ENCODE peak calls at places on chromosomes 7 and 10, in five cellular contexts. One of them, this sample, is unnamed.

GRCh38 chr10:60801538-60801937 is 23.3 kb downstream of the CDK1 start:
- DNase-seq in astrocyte of the spinal cord: no peak
- DNase-seq in brain microvascular endothelial cell: no peak
- DNase-seq in tibial artery: no peak
- DNase-seq in MCF 10A: no peak
- DNase-seq in this sample: no peak

GRCh38 chr7:27868117-27868516 is 128.2 kb downstream of the TAX1BP1 start:
- DNase-seq in astrocyte of the spinal cord: no peak
- DNase-seq in tibial artery: no peak
- DNase-seq in brain microvascular endothelial cell: peak
- DNase-seq in MCF 10A: peak
- DNase-seq in this sample: no peak

GRCh38 chr7:74083928-74084721 is 521 bp downstream of the LIMK1 start:
- DNase-seq in brain microvascular endothelial cell: no peak
- DNase-seq in tibial artery: peak
- DNase-seq in MCF 10A: peak
- DNase-seq in astrocyte of the spinal cord: peak
- DNase-seq in this sample: no peak

GRCh38 chr10:22453948-22454347 is 108.7 kb downstream of the SPAG6 start:
- DNase-seq in astrocyte of the spinal cord: no peak
- DNase-seq in MCF 10A: no peak
- DNase-seq in brain microvascular endothelial cell: no peak
- DNase-seq in tibial artery: no peak
- DNase-seq in this sample: no peak

GRCh38 chr10:122019414-122019975 is 30.5 kb downstream of the TACC2 start:
- DNase-seq in MCF 10A: peak
- DNase-seq in tibial artery: no peak
- DNase-seq in brain microvascular endothelial cell: no peak
- DNase-seq in astrocyte of the spinal cord: no peak
- DNase-seq in this sample: peak

GRCh38 chr7:25632616-25633015 is 404.3 kb upstream of the NPVF start:
- DNase-seq in astrocyte of the spinal cord: no peak
- DNase-seq in MCF 10A: no peak
- DNase-seq in tibial artery: no peak
- DNase-seq in brain microvascular endothelial cell: no peak
- DNase-seq in this sample: no peak

GRCh38 chr7:111215550-111215949 is 124.6 kb downstream of the LRRN3 start:
- DNase-seq in MCF 10A: no peak
- DNase-seq in tibial artery: no peak
- DNase-seq in brain microvascular endothelial cell: no peak
- DNase-seq in astrocyte of the spinal cord: no peak
- DNase-seq in this sample: no peak

GRCh38 chr7:158394936-158395335 is 192.7 kb downstream of the PTPRN2 start:
- DNase-seq in MCF 10A: peak
- DNase-seq in tibial artery: no peak
- DNase-seq in astrocyte of the spinal cord: no peak
- DNase-seq in brain microvascular endothelial cell: no peak
- DNase-seq in this sample: peak

GRCh38 chr7:140908351-140908750 is 16.4 kb downstream of the BRAF start:
- DNase-seq in tibial artery: no peak
- DNase-seq in MCF 10A: no peak
- DNase-seq in brain microvascular endothelial cell: no peak
- DNase-seq in astrocyte of the spinal cord: no peak
- DNase-seq in this sample: no peak

GRCh38 chr10:22244855-22245254 is 27.0 kb upstream of the EBLN1 start:
- DNase-seq in tibial artery: no peak
- DNase-seq in astrocyte of the spinal cord: no peak
- DNase-seq in brain microvascular endothelial cell: no peak
- DNase-seq in MCF 10A: no peak
- DNase-seq in this sample: no peak

GRCh38 chr10:86668297-86669165 is at the start of gene LDB3:
- DNase-seq in tibial artery: peak
- DNase-seq in brain microvascular endothelial cell: peak
- DNase-seq in astrocyte of the spinal cord: peak
- DNase-seq in MCF 10A: peak
- DNase-seq in this sample: peak

GRCh38 chr7:44884553-44885393 is 557 bp downstream of the PURB start:
- DNase-seq in MCF 10A: peak
- DNase-seq in astrocyte of the spinal cord: peak
- DNase-seq in brain microvascular endothelial cell: peak
- DNase-seq in tibial artery: peak
- DNase-seq in this sample: peak

GRCh38 chr10:29921071-29921446 is 138.3 kb downstream of the JCAD start:
- DNase-seq in MCF 10A: peak
- DNase-seq in astrocyte of the spinal cord: no peak
- DNase-seq in brain microvascular endothelial cell: no peak
- DNase-seq in tibial artery: peak
- DNase-seq in this sample: no peak

GRCh38 chr10:95447733-95448132 is 113.4 kb downstream of the SORBS1 start:
- DNase-seq in tibial artery: no peak
- DNase-seq in astrocyte of the spinal cord: peak
- DNase-seq in MCF 10A: no peak
- DNase-seq in brain microvascular endothelial cell: no peak
- DNase-seq in this sample: no peak

GRCh38 chr7:29140873-29141468 is 5.4 kb downstream of the CPVL start:
- DNase-seq in astrocyte of the spinal cord: no peak
- DNase-seq in brain microvascular endothelial cell: no peak
- DNase-seq in tibial artery: no peak
- DNase-seq in MCF 10A: peak
- DNase-seq in this sample: no peak

GRCh38 chr7:94676431-94676830 is 20.5 kb upstream of the SGCE start:
- DNase-seq in astrocyte of the spinal cord: no peak
- DNase-seq in tibial artery: no peak
- DNase-seq in MCF 10A: no peak
- DNase-seq in brain microvascular endothelial cell: peak
- DNase-seq in this sample: no peak

GRCh38 chr7:87370660-87371180 is 25.3 kb downstream of the CROT start:
- DNase-seq in MCF 10A: peak
- DNase-seq in astrocyte of the spinal cord: peak
- DNase-seq in tibial artery: no peak
- DNase-seq in brain microvascular endothelial cell: peak
- DNase-seq in this sample: no peak

GRCh38 chr10:58755688-58756087 is 243.0 kb downstream of the BICC1 start:
- DNase-seq in astrocyte of the spinal cord: peak
- DNase-seq in brain microvascular endothelial cell: peak
- DNase-seq in tibial artery: no peak
- DNase-seq in MCF 10A: peak
- DNase-seq in this sample: no peak

GRCh38 chr7:121398246-121398645 is 2.1 kb upstream of the FAM3C start:
- DNase-seq in MCF 10A: no peak
- DNase-seq in brain microvascular endothelial cell: no peak
- DNase-seq in astrocyte of the spinal cord: no peak
- DNase-seq in tibial artery: no peak
- DNase-seq in this sample: no peak

GRCh38 chr7:141785711-141786552 is 4.1 kb upstream of the TAS2R5 start:
- DNase-seq in MCF 10A: peak
- DNase-seq in astrocyte of the spinal cord: peak
- DNase-seq in tibial artery: no peak
- DNase-seq in brain microvascular endothelial cell: peak
- DNase-seq in this sample: peak

GRCh38 chr7:100882769-100883526 is 6.6 kb downstream of the UFSP1 start:
- DNase-seq in tibial artery: no peak
- DNase-seq in MCF 10A: no peak
- DNase-seq in brain microvascular endothelial cell: no peak
- DNase-seq in astrocyte of the spinal cord: no peak
- DNase-seq in this sample: no peak

GRCh38 chr10:70648427-70648826 is 23.9 kb upstream of the ADAMTS14 start:
- DNase-seq in brain microvascular endothelial cell: no peak
- DNase-seq in MCF 10A: no peak
- DNase-seq in astrocyte of the spinal cord: no peak
- DNase-seq in tibial artery: no peak
- DNase-seq in this sample: no peak

GRCh38 chr7:92778972-92779371 is 57.4 kb downstream of the CDK6 start:
- DNase-seq in astrocyte of the spinal cord: peak
- DNase-seq in tibial artery: peak
- DNase-seq in MCF 10A: peak
- DNase-seq in brain microvascular endothelial cell: peak
- DNase-seq in this sample: no peak
- TF ChIP-seq CTCF in astrocyte of the spinal cord: peak
- TF ChIP-seq CTCF in tibial artery: no peak
- TF ChIP-seq CTCF in MCF 10A: no peak
- TF ChIP-seq CTCF in brain microvascular endothelial cell: peak
- TF ChIP-seq CTCF in this sample: no peak

GRCh38 chr10:119896061-119896655 is 3.6 kb downstream of the SEC23IP start:
- DNase-seq in tibial artery: no peak
- DNase-seq in MCF 10A: peak
- DNase-seq in astrocyte of the spinal cord: peak
- DNase-seq in brain microvascular endothelial cell: peak
- DNase-seq in this sample: no peak

GRCh38 chr10:119897366-119897765 is 4.8 kb downstream of the SEC23IP start:
- DNase-seq in brain microvascular endothelial cell: no peak
- DNase-seq in astrocyte of the spinal cord: no peak
- DNase-seq in tibial artery: no peak
- DNase-seq in MCF 10A: no peak
- DNase-seq in this sample: no peak

GRCh38 chr10:119896937-119897336 is 4.4 kb downstream of the SEC23IP start:
- DNase-seq in tibial artery: peak
- DNase-seq in MCF 10A: peak
- DNase-seq in astrocyte of the spinal cord: no peak
- DNase-seq in brain microvascular endothelial cell: no peak
- DNase-seq in this sample: no peak

GRCh38 chr10:119893845-119894427 is 1.4 kb downstream of the SEC23IP start:
- DNase-seq in brain microvascular endothelial cell: no peak
- DNase-seq in MCF 10A: no peak
- DNase-seq in tibial artery: no peak
- DNase-seq in astrocyte of the spinal cord: no peak
- DNase-seq in this sample: no peak

DNA sequence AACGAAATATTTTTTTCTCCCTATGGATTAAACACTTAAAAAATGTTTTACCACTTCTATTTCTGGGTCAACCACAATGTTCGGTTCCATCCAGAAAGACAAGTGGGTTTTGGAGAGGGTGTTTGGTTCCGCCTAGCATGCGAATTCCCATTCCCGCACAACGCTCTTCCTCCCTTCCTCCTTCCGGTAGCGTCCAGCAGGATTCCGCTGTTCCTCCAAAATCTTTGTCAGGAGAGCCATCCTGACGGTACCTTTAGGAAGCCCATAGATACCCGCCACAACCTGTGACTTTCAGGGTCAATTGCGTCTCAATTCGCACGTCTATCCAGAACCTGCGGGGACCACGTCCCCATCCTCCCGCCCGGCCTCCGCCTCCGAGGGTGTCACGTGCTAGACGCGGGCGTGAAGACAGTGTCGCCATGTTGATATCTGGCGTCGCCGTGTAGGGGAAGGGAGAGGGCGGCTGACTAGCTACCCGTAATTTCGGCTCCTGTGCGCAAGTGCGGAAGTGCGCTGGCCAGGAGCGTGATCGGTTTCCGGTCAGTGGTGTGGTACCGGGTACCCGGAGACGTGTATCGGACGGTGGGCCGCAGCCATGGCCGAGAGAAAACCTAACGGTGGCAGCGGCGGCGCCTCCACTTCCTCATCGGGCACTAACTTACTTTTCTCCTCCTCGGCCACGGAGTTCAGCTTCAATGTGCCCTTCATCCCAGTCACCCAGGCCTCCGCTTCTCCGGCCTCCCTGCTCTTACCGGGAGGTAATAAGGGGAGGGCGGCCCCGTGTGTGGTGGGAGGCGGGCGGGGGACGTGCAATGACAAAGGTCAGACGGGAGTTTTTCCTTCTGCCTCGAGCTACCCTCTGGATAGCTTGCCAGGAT is at the start of gene SEC23IP:
- DNase-seq in astrocyte of the spinal cord: peak
- DNase-seq in MCF 10A: peak
- DNase-seq in brain microvascular endothelial cell: peak
- DNase-seq in tibial artery: peak
- DNase-seq in this sample: peak
- TF ChIP-seq CTCF in astrocyte of the spinal cord: no peak
- TF ChIP-seq CTCF in MCF 10A: no peak
- TF ChIP-seq CTCF in brain microvascular endothelial cell: peak
- TF ChIP-seq CTCF in tibial artery: no peak
- TF ChIP-seq CTCF in this sample: no peak

DNA sequence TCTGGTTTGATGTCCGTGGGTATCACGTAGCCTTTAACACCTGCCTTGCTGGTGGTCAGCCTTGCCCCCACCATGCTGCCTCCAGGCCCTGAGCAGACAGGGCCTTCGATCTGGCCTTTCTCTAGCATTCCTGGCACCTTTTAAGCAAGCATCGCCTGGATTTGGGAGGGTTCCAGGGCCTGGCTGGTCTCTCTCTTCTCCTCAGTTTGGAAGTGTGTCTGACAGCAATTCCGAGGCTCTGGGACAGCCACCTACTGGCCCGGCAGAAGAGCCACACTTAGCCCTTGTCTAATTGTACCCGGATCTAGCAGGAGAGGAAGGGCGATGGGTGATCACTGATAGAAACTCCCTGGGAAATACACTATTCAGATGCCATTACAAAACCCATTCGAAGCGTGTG is 441.3 kb upstream of the MKI67 start:
- DNase-seq in brain microvascular endothelial cell: no peak
- DNase-seq in tibial artery: no peak
- DNase-seq in MCF 10A: no peak
- DNase-seq in astrocyte of the spinal cord: no peak
- DNase-seq in this sample: no peak
- TF ChIP-seq CTCF in brain microvascular endothelial cell: no peak
- TF ChIP-seq CTCF in tibial artery: no peak
- TF ChIP-seq CTCF in MCF 10A: no peak
- TF ChIP-seq CTCF in astrocyte of the spinal cord: no peak
- TF ChIP-seq CTCF in this sample: peak

GRCh38 chr10:9301148-9301547 is 1246.7 kb downstream of the GATA3 start:
- DNase-seq in MCF 10A: peak
- DNase-seq in brain microvascular endothelial cell: no peak
- DNase-seq in astrocyte of the spinal cord: peak
- DNase-seq in tibial artery: no peak
- DNase-seq in this sample: no peak
- TF ChIP-seq CTCF in MCF 10A: peak
- TF ChIP-seq CTCF in brain microvascular endothelial cell: peak
- TF ChIP-seq CTCF in astrocyte of the spinal cord: peak
- TF ChIP-seq CTCF in tibial artery: no peak
- TF ChIP-seq CTCF in this sample: peak

This sample was measured in nephron progenitor cell.